ENCODE peak calls at places on chromosomes 3 and 15, in five cellular contexts. P is GM13977, L is mammary epithelial cell, C is AG09319, D is adrenal gland. B is an unnamed sample.

GRCh38 chr3:174776636-174777035 is 82.5 kb upstream of the NAALADL2 start:
- DNase-seq in C (no peak), L (no peak), D (no peak), P (no peak), B (no peak)

GRCh38 chr3:124019291-124019690 is 27.4 kb upstream of the ROPN1 start:
- DNase-seq in D (no peak), P (no peak), L (no peak), C (no peak), B (no peak)

GRCh38 chr3:12706504-12707253 is 42.8 kb upstream of the RAF1 start:
- DNase-seq in L (peak; percentile 77), C (no peak), P (peak; percentile 71), D (peak; percentile 81), B (peak; percentile 78)

GRCh38 chr3:133487920-133488540 is 85.5 kb upstream of the CDV3 start:
- DNase-seq in C (no peak), P (no peak), L (no peak), D (no peak), B (no peak)

GRCh38 chr3:19931767-19932188 is 2.2 kb downstream of the EFHB start:
- DNase-seq in P (no peak), C (no peak), L (peak; percentile 75), D (no peak), B (no peak)

GRCh38 chr3:148075829-148076716 is 621.6 kb upstream of the AGTR1 start:
- DNase-seq in D (peak; percentile 50), C (peak; percentile 28), L (peak; percentile 33), P (no peak), B (peak; percentile 67)

GRCh38 chr3:113377158-113377557 is 64.1 kb downstream of the CFAP44 start:
- DNase-seq in D (no peak), L (no peak), C (no peak), P (no peak), B (no peak)

GRCh38 chr15:62976301-62976842 is 66.2 kb upstream of the TPM1 start:
- DNase-seq in C (peak; percentile 90), P (no peak), L (no peak), D (no peak), B (peak; percentile 58)

GRCh38 chr3:150556792-150557191 is 10.2 kb downstream of the EIF2A start:
- DNase-seq in C (no peak), L (no peak), D (no peak), P (no peak), B (no peak)

GRCh38 chr3:10408680-10409079 is 87.8 kb upstream of the SEC13 start:
- DNase-seq in D (no peak), P (no peak), C (no peak), L (no peak), B (peak; percentile 40)
- TF ChIP-seq CTCF in D (no peak), P (no peak), C (no peak), L (no peak), B (no peak)

GRCh38 chr15:29568840-29569532 is 253.3 kb downstream of the TJP1 start:
- DNase-seq in P (no peak), L (peak; percentile 26), D (peak; percentile 61), C (no peak), B (no peak)
- TF ChIP-seq CTCF in P (no peak), L (peak; percentile 9), D (no peak), C (no peak), B (peak; percentile 46)

GRCh38 chr3:132399054-132399929 is 18.0 kb upstream of the DNAJC13 start:
- DNase-seq in C (no peak), P (peak; percentile 74), L (peak; percentile 47), D (peak; percentile 62), B (peak; percentile 56)
- TF ChIP-seq CTCF in C (peak; percentile 90), P (peak; percentile 89), L (peak; percentile 85), D (peak; percentile 84), B (peak; percentile 87)

GRCh38 chr15:89731275-89731674 is 19.8 kb downstream of the MESP1 start:
- DNase-seq in P (no peak), D (no peak), C (no peak), L (no peak), B (no peak)
- TF ChIP-seq CTCF in P (no peak), D (no peak), C (no peak), L (no peak), B (no peak)

GRCh38 chr3:117898722-117899121 is 1135.9 kb downstream of the IGSF11 start:
- DNase-seq in P (peak; percentile 7), D (no peak), C (no peak), L (peak; percentile 19), B (no peak)
- TF ChIP-seq CTCF in P (peak; percentile 37), D (no peak), C (peak; percentile 15), L (peak; percentile 71), B (peak; percentile 49)

GRCh38 chr3:69791111-69791510 is 51.8 kb downstream of the MITF start:
- DNase-seq in D (peak; percentile 85), C (peak; percentile 57), L (peak; percentile 62), P (no peak), B (peak; percentile 81)

GRCh38 chr3:69786854-69787253 is 47.6 kb downstream of the MITF start:
- DNase-seq in C (no peak), P (no peak), D (no peak), L (no peak), B (no peak)

GRCh38 chr3:69787436-69788168 is 48.3 kb downstream of the MITF start:
- DNase-seq in P (no peak), D (no peak), C (peak; percentile 20), L (peak; percentile 66), B (peak; percentile 72)

GRCh38 chr3:69791919-69792399 is 52.7 kb downstream of the MITF start:
- DNase-seq in C (peak; percentile 28), D (no peak), L (peak; percentile 35), P (no peak), B (peak; percentile 56)
- TF ChIP-seq CTCF in C (peak; percentile 67), D (peak; percentile 79), L (peak; percentile 71), P (no peak), B (peak; percentile 35)

B was measured in brain microvascular endothelial cell.